ENCODE peak calls at places on chromosome 9, in six cellular contexts. G, L, P, Y, V and F are unnamed samples.

GRCh38 chr9:119559986-119560385 is 190.8 kb upstream of the BRINP1 start:
- DNase-seq in G (no peak), L (no peak), P (no peak), Y (no peak), V (no peak), F (no peak)

GRCh38 chr9:114271556-114272510 is 51.1 kb upstream of the ORM1 start:
- DNase-seq in G (peak), L (peak), P (peak), Y (no peak), V (peak), F (no peak)

GRCh38 chr9:98007251-98007928 is 24.2 kb downstream of the ANP32B start:
- DNase-seq in G (no peak), L (no peak), P (no peak), Y (no peak), V (no peak), F (no peak)

GRCh38 chr9:636931-637591 is 204.4 kb upstream of the DMRT1 start:
- DNase-seq in G (no peak), L (no peak), P (peak), Y (no peak), V (no peak), F (no peak)

GRCh38 chr9:137665697-137666504 is 47.1 kb downstream of the EHMT1 start:
- DNase-seq in G (no peak), L (no peak), P (no peak), Y (no peak), V (peak), F (no peak)

GRCh38 chr9:110152704-110153374 is 55.1 kb downstream of the C9orf152 start:
- DNase-seq in G (no peak), L (peak), P (peak), Y (peak), V (peak), F (no peak)

GRCh38 chr9:93087971-93088655 is 7.9 kb upstream of the CARD19 start:
- DNase-seq in G (peak), L (peak), P (no peak), Y (no peak), V (no peak), F (no peak)

GRCh38 chr9:38112010-38112409 is 43.0 kb upstream of the SHB start:
- DNase-seq in G (no peak), L (no peak), P (no peak), Y (no peak), V (no peak), F (no peak)

GRCh38 chr9:88065609-88066008 is 72.7 kb downstream of the SPATA31C2 start:
- DNase-seq in G (no peak), L (no peak), P (no peak), Y (no peak), V (no peak), F (no peak)

GRCh38 chr9:113785334-113785733 is 90.8 kb upstream of the ZNF618 start:
- DNase-seq in G (no peak), L (no peak), P (no peak), Y (no peak), V (no peak), F (no peak)

GRCh38 chr9:33439731-33440130 is 7.7 kb downstream of the AQP3 start:
- DNase-seq in G (no peak), L (no peak), P (no peak), Y (no peak), V (no peak), F (no peak)

GRCh38 chr9:26261503-26262330 is 583.5 kb upstream of the TUSC1 start:
- DNase-seq in G (no peak), L (no peak), P (peak), Y (no peak), V (peak), F (peak)

GRCh38 chr9:36488322-36488838 is 84.3 kb upstream of the MELK start:
- DNase-seq in G (no peak), L (no peak), P (no peak), Y (no peak), V (no peak), F (no peak)

DNA sequence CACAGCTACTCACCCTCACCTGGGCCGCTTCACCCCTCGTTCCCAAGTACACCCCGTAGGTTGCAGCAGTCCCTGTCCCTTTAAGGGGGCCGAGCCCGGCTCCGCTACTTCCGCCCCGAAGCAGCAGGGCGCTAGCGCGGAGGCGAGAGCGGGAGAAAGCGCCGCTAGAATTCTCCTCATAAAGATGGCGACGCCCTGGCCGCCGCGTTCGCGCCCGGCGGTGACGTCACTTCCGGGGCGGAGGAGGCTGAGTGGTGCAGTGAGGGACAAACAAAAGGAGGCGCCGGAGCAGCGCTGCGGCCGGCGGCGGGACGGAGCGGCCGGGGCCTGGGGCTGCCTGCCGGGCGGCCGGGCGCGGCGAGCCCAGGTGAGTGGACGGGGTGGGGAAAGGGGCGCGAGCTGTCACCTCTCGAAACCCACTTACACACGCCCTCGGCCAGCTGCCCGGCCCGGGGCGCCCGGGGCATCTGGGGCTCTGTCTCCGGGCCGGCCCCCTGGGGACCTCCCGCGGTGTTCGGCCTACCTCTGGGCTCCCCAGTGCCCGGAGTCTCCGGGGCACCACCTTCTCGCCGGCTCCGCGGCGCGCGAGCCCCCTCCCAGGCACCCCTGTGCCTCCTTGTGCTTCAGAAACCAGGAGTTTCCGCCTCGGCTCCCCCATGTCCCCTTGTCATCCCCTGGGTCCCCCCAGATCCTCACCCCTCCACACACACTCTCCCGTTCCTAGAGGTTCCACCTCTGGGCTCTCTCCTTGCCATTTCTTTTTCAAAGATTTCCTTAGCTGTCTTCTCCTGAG is at the start of the genes KYAT1 and LRRC8A:
- DNase-seq in G (peak), L (peak), P (peak), Y (peak), V (peak), F (peak)
- TF ChIP-seq CTCF in G (no peak), L (no peak), P (peak), Y (peak), V (no peak), F (no peak)

GRCh38 chr9:90432951-90433350 is 209.7 kb downstream of the DIRAS2 start:
- DNase-seq in G (no peak), L (no peak), P (no peak), Y (no peak), V (no peak), F (no peak)

GRCh38 chr9:90428517-90428916 is 214.1 kb downstream of the DIRAS2 start:
- DNase-seq in G (no peak), L (no peak), P (no peak), Y (no peak), V (no peak), F (no peak)

GRCh38 chr9:90433398-90433890 is 209.2 kb downstream of the DIRAS2 start:
- DNase-seq in G (no peak), L (no peak), P (no peak), Y (no peak), V (peak), F (no peak)
- H3K4me3 ChIP-seq in G (no peak), L (no peak), P (no peak), Y (no peak), V (no peak), F (no peak)

GRCh38 chr9:109143881-109144562 is 23.0 kb downstream of the FRRS1L start:
- DNase-seq in G (no peak), L (peak), P (peak), Y (peak), V (peak), F (no peak)
- TF ChIP-seq CTCF in G (no peak), L (peak), P (peak), Y (peak), V (no peak), F (peak)

DNA sequence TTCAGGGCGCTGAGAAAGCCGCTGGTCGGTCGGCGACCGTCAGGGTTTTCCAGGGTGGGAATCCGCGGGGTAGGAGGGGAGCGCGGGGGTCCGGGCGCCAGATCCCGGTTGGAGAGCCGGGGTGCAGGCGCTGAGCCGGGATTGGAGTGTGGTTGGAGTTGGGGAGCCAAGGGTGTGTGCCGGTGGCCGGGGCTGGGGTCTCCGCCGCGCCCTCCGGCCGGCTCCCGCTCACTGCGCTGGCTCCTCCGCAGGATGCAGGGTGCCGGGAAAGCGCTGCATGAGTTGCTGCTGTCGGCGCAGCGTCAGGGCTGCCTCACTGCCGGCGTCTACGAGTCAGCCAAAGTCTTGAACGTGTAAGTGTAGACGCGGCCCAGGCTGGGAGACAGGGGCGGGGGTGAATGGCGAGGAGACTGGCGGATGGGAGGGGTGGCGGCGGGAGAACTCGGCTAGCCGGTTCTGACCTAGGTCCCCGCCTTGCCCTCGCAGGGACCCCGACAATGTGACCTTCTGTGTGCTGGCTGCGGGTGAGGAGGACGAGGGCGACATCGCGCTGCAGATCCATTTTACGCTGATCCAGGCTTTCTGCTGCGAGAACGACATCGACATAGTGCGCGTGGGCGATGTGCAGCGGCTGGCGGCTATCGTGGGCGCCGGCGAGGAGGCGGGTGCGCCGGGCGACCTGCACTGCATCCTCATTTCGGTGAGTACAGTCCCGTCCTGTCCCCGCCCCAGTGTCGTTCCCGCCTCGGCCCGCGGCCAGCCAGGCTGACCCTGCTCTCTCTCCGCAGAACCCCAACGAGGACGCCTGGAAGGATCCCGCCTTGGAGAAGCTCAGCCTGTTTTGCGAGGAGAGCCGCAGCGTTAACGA is 603 bp downstream of the GADD45G start:
- DNase-seq in G (peak), L (peak), P (peak), Y (peak), V (peak), F (no peak)
- H3K4me3 ChIP-seq in G (peak), L (peak), P (peak), Y (peak), V (peak), F (peak)